ENCODE peak calls at places on chromosomes 5 and 9, in ten cellular contexts. Y, C, P, H, Q, V, U, T, K and I are unnamed samples.
A peak's percentile ranks its signal among the peaks of the same experiment; 100 is the strongest.

GRCh38 chr5:178368278-178368677 is 135.7 kb upstream of the PHYKPL start:
- DNase-seq in U (no peak), Q (no peak), H (no peak), K (no peak), C (no peak), P (no peak), T (no peak), V (no peak), Y (no peak), I (no peak)

GRCh38 chr5:16936150-16937022 is at the start of gene MYO10:
- DNase-seq in C (no peak), K (peak; percentile 67), H (peak; percentile 48), U (peak; percentile 8), P (peak; percentile 68), V (peak; percentile 64), Y (peak; percentile 77), Q (peak; percentile 79), T (no peak), I (peak; percentile 89)

GRCh38 chr5:1743769-1744085 is 55.9 kb downstream of the MRPL36 start:
- DNase-seq in C (no peak), H (no peak), U (no peak), V (no peak), K (no peak), T (no peak), P (no peak), Y (no peak), Q (peak; percentile 51), I (no peak)

GRCh38 chr5:74130141-74130897 is 504.3 kb downstream of the ARHGEF28 start:
- DNase-seq in T (no peak), P (no peak), C (no peak), H (no peak), Q (no peak), U (no peak), K (no peak), Y (peak; percentile 88), V (no peak), I (peak; percentile 95)

GRCh38 chr5:109529520-109529919 is 119.7 kb upstream of the PJA2 start:
- DNase-seq in T (no peak), U (no peak), C (no peak), K (no peak), Y (no peak), V (no peak), P (peak; percentile 59), H (peak; percentile 54), Q (peak; percentile 65), I (no peak)

GRCh38 chr9:71001780-71002386 is 119.5 kb downstream of the TRPM3 start:
- DNase-seq in U (no peak), C (no peak), Q (no peak), Y (peak; percentile 16), K (peak; percentile 9), V (peak; percentile 6), H (no peak), T (no peak), P (no peak), I (peak; percentile 3)

GRCh38 chr5:106312360-106312759 is 1358.4 kb downstream of the EFNA5 start:
- DNase-seq in H (peak; percentile 69), K (peak; percentile 57), U (no peak), C (no peak), V (no peak), T (no peak), P (no peak), Q (no peak), Y (no peak), I (no peak)

GRCh38 chr9:125241863-125242739 is 958 bp upstream of the HSPA5 start:
- DNase-seq in P (peak; percentile 64), T (no peak), V (no peak), Q (peak; percentile 72), U (no peak), H (no peak), K (no peak), C (peak; percentile 4), Y (no peak), I (peak; percentile 19)

GRCh38 chr5:32258406-32258805 is 54.3 kb downstream of the MTMR12 start:
- DNase-seq in V (no peak), P (no peak), H (no peak), T (no peak), Q (no peak), C (no peak), U (no peak), Y (no peak), K (no peak), I (no peak)

GRCh38 chr5:5132896-5133295 is 7.2 kb upstream of the ADAMTS16 start:
- DNase-seq in V (no peak), U (no peak), Y (no peak), T (no peak), P (no peak), Q (no peak), H (no peak), K (no peak), C (no peak), I (no peak)

GRCh38 chr5:24633705-24634325 is 11.0 kb downstream of the CDH10 start:
- DNase-seq in U (no peak), H (no peak), Q (no peak), K (peak; percentile 9), T (no peak), Y (peak; percentile 29), V (peak; percentile 64), P (no peak), C (no peak), I (peak; percentile 46)

GRCh38 chr9:101485873-101486692 is 47.6 kb upstream of the RNF20 start:
- DNase-seq in K (no peak), C (no peak), Q (peak; percentile 67), H (no peak), T (no peak), U (no peak), V (peak; percentile 57), P (no peak), Y (no peak), I (peak; percentile 78)

GRCh38 chr5:45376463-45376862 is 319.7 kb downstream of the HCN1 start:
- DNase-seq in H (no peak), U (no peak), C (no peak), P (no peak), T (no peak), Y (no peak), V (no peak), Q (no peak), K (no peak), I (no peak)

GRCh38 chr9:21817176-21817575 is 14.7 kb downstream of the MTAP start:
- DNase-seq in U (no peak), C (no peak), Q (no peak), V (no peak), P (no peak), K (no peak), Y (no peak), H (no peak), T (no peak), I (no peak)